ENCODE peak calls at places on chromosomes 2 and 18, in six cellular contexts. One of them, this sample, is unnamed.

GRCh38 chr18:56986829-56987228 is 160.1 kb upstream of the BOD1L2 start:
- DNase-seq in GM23248: no peak
- DNase-seq in right lobe of liver: no peak
- DNase-seq in cardiac fibroblast: no peak
- DNase-seq in MM.1S: no peak
- DNase-seq in astrocyte of the spinal cord: no peak
- DNase-seq in this sample: no peak

GRCh38 chr18:29012364-29012763 is 835.4 kb upstream of the CDH2 start:
- DNase-seq in right lobe of liver: no peak
- DNase-seq in GM23248: no peak
- DNase-seq in astrocyte of the spinal cord: no peak
- DNase-seq in MM.1S: no peak
- DNase-seq in cardiac fibroblast: no peak
- DNase-seq in this sample: no peak

GRCh38 chr18:22342625-22343024 is 75.1 kb downstream of the CTAGE1 start:
- DNase-seq in cardiac fibroblast: peak; percentile 68
- DNase-seq in GM23248: peak; percentile 87
- DNase-seq in MM.1S: no peak
- DNase-seq in astrocyte of the spinal cord: peak; percentile 89
- DNase-seq in right lobe of liver: no peak
- DNase-seq in this sample: peak; percentile 85

GRCh38 chr2:186503827-186504606 is 18.0 kb downstream of the ZC3H15 start:
- DNase-seq in GM23248: peak; percentile 57
- DNase-seq in astrocyte of the spinal cord: peak; percentile 58
- DNase-seq in cardiac fibroblast: peak; percentile 66
- DNase-seq in right lobe of liver: no peak
- DNase-seq in MM.1S: no peak
- DNase-seq in this sample: peak; percentile 64

GRCh38 chr18:43883886-43884285 is 606.6 kb upstream of the SYT4 start:
- DNase-seq in GM23248: peak; percentile 8
- DNase-seq in MM.1S: no peak
- DNase-seq in astrocyte of the spinal cord: no peak
- DNase-seq in right lobe of liver: no peak
- DNase-seq in cardiac fibroblast: no peak
- DNase-seq in this sample: no peak

GRCh38 chr2:84278386-84278785 is 180.7 kb downstream of the SUCLG1 start:
- DNase-seq in MM.1S: no peak
- DNase-seq in astrocyte of the spinal cord: no peak
- DNase-seq in cardiac fibroblast: no peak
- DNase-seq in GM23248: no peak
- DNase-seq in right lobe of liver: no peak
- DNase-seq in this sample: no peak

GRCh38 chr2:128617029-128617590 is 298.4 kb upstream of the HS6ST1 start:
- DNase-seq in astrocyte of the spinal cord: no peak
- DNase-seq in GM23248: no peak
- DNase-seq in right lobe of liver: no peak
- DNase-seq in cardiac fibroblast: no peak
- DNase-seq in MM.1S: no peak
- DNase-seq in this sample: no peak

GRCh38 chr2:85954192-85954900 is 65.6 kb upstream of the ST3GAL5 start:
- DNase-seq in astrocyte of the spinal cord: no peak
- DNase-seq in right lobe of liver: no peak
- DNase-seq in GM23248: no peak
- DNase-seq in cardiac fibroblast: no peak
- DNase-seq in MM.1S: no peak
- DNase-seq in this sample: no peak

GRCh38 chr2:105761931-105762515 is 17.3 kb downstream of the NCK2 start:
- DNase-seq in astrocyte of the spinal cord: peak; percentile 59
- DNase-seq in GM23248: no peak
- DNase-seq in cardiac fibroblast: peak; percentile 37
- DNase-seq in right lobe of liver: no peak
- DNase-seq in MM.1S: no peak
- DNase-seq in this sample: no peak

GRCh38 chr2:56474412-56475158 is 290.8 kb downstream of the CCDC85A start:
- DNase-seq in MM.1S: no peak
- DNase-seq in right lobe of liver: no peak
- DNase-seq in cardiac fibroblast: peak; percentile 43
- DNase-seq in astrocyte of the spinal cord: no peak
- DNase-seq in GM23248: peak; percentile 31
- DNase-seq in this sample: peak; percentile 31

GRCh38 chr18:42030586-42031182 is 75.7 kb downstream of the PIK3C3 start:
- DNase-seq in MM.1S: no peak
- DNase-seq in astrocyte of the spinal cord: peak; percentile 18
- DNase-seq in GM23248: peak; percentile 55
- DNase-seq in cardiac fibroblast: peak; percentile 31
- DNase-seq in right lobe of liver: no peak
- DNase-seq in this sample: no peak

GRCh38 chr2:54428401-54428800 is 27.7 kb upstream of the SPTBN1 start:
- DNase-seq in MM.1S: no peak
- DNase-seq in GM23248: peak; percentile 56
- DNase-seq in cardiac fibroblast: no peak
- DNase-seq in right lobe of liver: no peak
- DNase-seq in astrocyte of the spinal cord: no peak
- DNase-seq in this sample: peak; percentile 82

GRCh38 chr18:33928226-33928625 is 296.5 kb downstream of the NOL4 start:
- DNase-seq in cardiac fibroblast: peak; percentile 80
- DNase-seq in GM23248: no peak
- DNase-seq in astrocyte of the spinal cord: peak; percentile 91
- DNase-seq in MM.1S: no peak
- DNase-seq in right lobe of liver: no peak
- DNase-seq in this sample: peak; percentile 56

GRCh38 chr2:237154894-237155851 is 69.5 kb downstream of the COPS8 start:
- DNase-seq in astrocyte of the spinal cord: no peak
- DNase-seq in GM23248: no peak
- DNase-seq in cardiac fibroblast: no peak
- DNase-seq in right lobe of liver: no peak
- DNase-seq in MM.1S: peak; percentile 87
- DNase-seq in this sample: no peak

GRCh38 chr18:68177807-68178702 is 536.9 kb downstream of the TMX3 start:
- DNase-seq in right lobe of liver: no peak
- DNase-seq in astrocyte of the spinal cord: peak; percentile 98
- DNase-seq in cardiac fibroblast: peak; percentile 97
- DNase-seq in MM.1S: no peak
- DNase-seq in GM23248: peak; percentile 94
- DNase-seq in this sample: peak; percentile 100

GRCh38 chr2:56749152-56749752 is 565.5 kb downstream of the CCDC85A start:
- DNase-seq in astrocyte of the spinal cord: peak; percentile 58
- DNase-seq in cardiac fibroblast: peak; percentile 72
- DNase-seq in GM23248: peak; percentile 58
- DNase-seq in MM.1S: peak; percentile 35
- DNase-seq in right lobe of liver: no peak
- DNase-seq in this sample: peak; percentile 66

GRCh38 chr2:70979626-70980025 is 1.2 kb downstream of the ANKRD53 start:
- DNase-seq in cardiac fibroblast: no peak
- DNase-seq in astrocyte of the spinal cord: no peak
- DNase-seq in GM23248: no peak
- DNase-seq in MM.1S: no peak
- DNase-seq in right lobe of liver: no peak
- DNase-seq in this sample: no peak

GRCh38 chr2:89829828-89830227 is 1138.4 kb downstream of the RPIA start:
- DNase-seq in right lobe of liver: no peak
- DNase-seq in cardiac fibroblast: no peak
- DNase-seq in astrocyte of the spinal cord: no peak
- DNase-seq in MM.1S: no peak
- DNase-seq in GM23248: no peak
- DNase-seq in this sample: no peak

GRCh38 chr2:76008001-76008702 is 297.4 kb upstream of the GCFC2 start:
- DNase-seq in cardiac fibroblast: no peak
- DNase-seq in GM23248: no peak
- DNase-seq in right lobe of liver: no peak
- DNase-seq in astrocyte of the spinal cord: no peak
- DNase-seq in MM.1S: peak; percentile 64
- DNase-seq in this sample: no peak

GRCh38 chr2:23673830-23674679 is 252.9 kb downstream of the ATAD2B start:
- DNase-seq in cardiac fibroblast: no peak
- DNase-seq in astrocyte of the spinal cord: peak; percentile 10
- DNase-seq in MM.1S: peak; percentile 18
- DNase-seq in right lobe of liver: no peak
- DNase-seq in GM23248: peak; percentile 32
- DNase-seq in this sample: no peak

GRCh38 chr2:41410011-41410410 is 637.8 kb upstream of the PKDCC start:
- DNase-seq in right lobe of liver: no peak
- DNase-seq in astrocyte of the spinal cord: no peak
- DNase-seq in GM23248: no peak
- DNase-seq in cardiac fibroblast: no peak
- DNase-seq in MM.1S: no peak
- DNase-seq in this sample: no peak

DNA sequence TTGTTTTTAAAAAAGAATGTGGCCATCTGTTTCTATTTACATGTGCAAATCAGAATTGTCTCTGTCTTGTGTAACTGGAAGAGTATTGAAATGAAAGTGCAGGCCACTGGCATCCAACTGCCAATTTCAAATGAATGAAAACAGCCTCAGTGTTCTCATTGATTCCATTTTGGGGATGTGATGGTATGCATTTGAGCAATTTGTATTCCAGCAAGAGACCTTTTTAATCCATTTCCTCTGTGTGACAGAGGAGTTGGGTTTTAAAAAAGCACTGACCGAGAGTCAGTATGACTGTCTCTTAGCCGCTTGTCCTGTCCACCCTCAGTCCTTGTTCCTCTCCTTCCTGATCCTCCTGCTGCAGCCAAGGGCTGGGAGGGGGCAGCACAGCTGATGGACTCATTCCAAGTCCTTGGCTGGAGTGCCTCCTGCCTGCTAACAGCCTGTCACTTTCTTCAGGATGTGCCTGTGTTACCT is 50.0 kb downstream of the ASAP2 start:
- DNase-seq in GM23248: peak; percentile 66
- DNase-seq in right lobe of liver: no peak
- DNase-seq in cardiac fibroblast: peak; percentile 31
- DNase-seq in astrocyte of the spinal cord: no peak
- DNase-seq in MM.1S: no peak
- DNase-seq in this sample: peak; percentile 62
- H3K4me3 ChIP-seq in GM23248: peak overlapping the region; percentile 56
- H3K4me3 ChIP-seq in right lobe of liver: no peak overlapping the region
- H3K4me3 ChIP-seq in cardiac fibroblast: no peak overlapping the region
- H3K4me3 ChIP-seq in astrocyte of the spinal cord: no peak overlapping the region
- H3K4me3 ChIP-seq in MM.1S: no peak overlapping the region
- H3K4me3 ChIP-seq in this sample: no peak overlapping the region

DNA sequence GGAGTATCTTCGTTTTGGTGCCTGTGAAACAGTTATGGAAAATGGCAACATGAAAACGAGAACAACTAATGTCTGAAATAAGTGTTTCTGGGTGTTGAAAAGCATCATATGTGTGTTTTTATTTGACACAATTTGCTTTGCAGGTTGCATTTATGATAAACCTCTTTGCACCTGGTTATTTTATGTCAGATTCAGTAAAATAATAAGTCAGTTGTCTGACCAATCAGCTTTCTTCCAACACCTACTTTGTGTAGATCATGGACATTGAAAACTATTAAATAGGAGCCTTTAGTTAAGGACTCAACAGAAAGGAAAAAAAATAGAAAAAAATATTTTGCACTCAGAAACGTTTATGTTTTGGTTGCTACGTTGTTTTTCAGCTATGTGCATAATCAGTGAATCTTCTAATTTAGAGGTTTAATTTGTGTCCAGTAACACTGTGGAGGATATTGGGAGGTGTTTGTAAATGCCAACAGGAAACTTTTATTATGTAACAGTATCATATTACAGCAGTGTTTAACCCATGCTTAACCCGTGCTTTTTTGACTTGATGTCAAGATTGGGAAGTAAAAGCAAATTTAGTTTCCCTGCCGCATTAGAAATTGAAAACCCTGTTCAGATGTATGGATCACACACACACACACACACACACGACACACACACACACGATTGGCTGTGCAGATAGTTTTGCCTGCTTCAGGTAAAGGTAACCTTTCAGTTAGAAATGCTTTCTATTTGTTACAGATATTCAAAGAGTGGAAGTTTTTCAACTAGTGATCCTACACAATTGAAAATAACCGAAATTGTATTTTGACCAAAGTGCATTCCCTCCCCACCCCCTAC is 2.6 kb downstream of the PKP4 start:
- DNase-seq in astrocyte of the spinal cord: peak; percentile 18
- DNase-seq in GM23248: no peak
- DNase-seq in MM.1S: no peak
- DNase-seq in cardiac fibroblast: no peak
- DNase-seq in right lobe of liver: no peak
- DNase-seq in this sample: peak; percentile 25
- H3K4me3 ChIP-seq in astrocyte of the spinal cord: peak overlapping the region; percentile 76
- H3K4me3 ChIP-seq in GM23248: peak overlapping the region; percentile 92
- H3K4me3 ChIP-seq in MM.1S: no peak overlapping the region
- H3K4me3 ChIP-seq in cardiac fibroblast: no peak overlapping the region
- H3K4me3 ChIP-seq in right lobe of liver: no peak overlapping the region
- H3K4me3 ChIP-seq in this sample: peak overlapping the region; percentile 86

GRCh38 chr2:3605013-3605961 is 10.4 kb downstream of the COLEC11 start:
- DNase-seq in GM23248: peak; percentile 64
- DNase-seq in cardiac fibroblast: no peak
- DNase-seq in MM.1S: no peak
- DNase-seq in right lobe of liver: no peak
- DNase-seq in astrocyte of the spinal cord: no peak
- DNase-seq in this sample: peak; percentile 55
- H3K4me3 ChIP-seq in GM23248: no peak overlapping the region
- H3K4me3 ChIP-seq in cardiac fibroblast: no peak overlapping the region
- H3K4me3 ChIP-seq in MM.1S: no peak overlapping the region
- H3K4me3 ChIP-seq in right lobe of liver: no peak overlapping the region
- H3K4me3 ChIP-seq in astrocyte of the spinal cord: no peak overlapping the region
- H3K4me3 ChIP-seq in this sample: no peak overlapping the region

GRCh38 chr2:201407265-201407664 is 44.0 kb downstream of the TRAK2 start:
- DNase-seq in cardiac fibroblast: no peak
- DNase-seq in GM23248: no peak
- DNase-seq in right lobe of liver: no peak
- DNase-seq in MM.1S: no peak
- DNase-seq in astrocyte of the spinal cord: no peak
- DNase-seq in this sample: peak; percentile 53

GRCh38 chr2:201403904-201404303 is 46.8 kb upstream of the FLACC1 start:
- DNase-seq in cardiac fibroblast: peak; percentile 32
- DNase-seq in right lobe of liver: no peak
- DNase-seq in GM23248: peak; percentile 19
- DNase-seq in astrocyte of the spinal cord: peak; percentile 60
- DNase-seq in MM.1S: no peak
- DNase-seq in this sample: peak; percentile 82

GRCh38 chr2:201404699-201405275 is 46.5 kb downstream of the TRAK2 start:
- DNase-seq in GM23248: no peak
- DNase-seq in MM.1S: no peak
- DNase-seq in astrocyte of the spinal cord: no peak
- DNase-seq in right lobe of liver: no peak
- DNase-seq in cardiac fibroblast: no peak
- DNase-seq in this sample: no peak

GRCh38 chr2:201408931-201409330 is 42.3 kb downstream of the TRAK2 start:
- DNase-seq in right lobe of liver: no peak
- DNase-seq in GM23248: no peak
- DNase-seq in MM.1S: no peak
- DNase-seq in cardiac fibroblast: no peak
- DNase-seq in astrocyte of the spinal cord: no peak
- DNase-seq in this sample: no peak

DNA sequence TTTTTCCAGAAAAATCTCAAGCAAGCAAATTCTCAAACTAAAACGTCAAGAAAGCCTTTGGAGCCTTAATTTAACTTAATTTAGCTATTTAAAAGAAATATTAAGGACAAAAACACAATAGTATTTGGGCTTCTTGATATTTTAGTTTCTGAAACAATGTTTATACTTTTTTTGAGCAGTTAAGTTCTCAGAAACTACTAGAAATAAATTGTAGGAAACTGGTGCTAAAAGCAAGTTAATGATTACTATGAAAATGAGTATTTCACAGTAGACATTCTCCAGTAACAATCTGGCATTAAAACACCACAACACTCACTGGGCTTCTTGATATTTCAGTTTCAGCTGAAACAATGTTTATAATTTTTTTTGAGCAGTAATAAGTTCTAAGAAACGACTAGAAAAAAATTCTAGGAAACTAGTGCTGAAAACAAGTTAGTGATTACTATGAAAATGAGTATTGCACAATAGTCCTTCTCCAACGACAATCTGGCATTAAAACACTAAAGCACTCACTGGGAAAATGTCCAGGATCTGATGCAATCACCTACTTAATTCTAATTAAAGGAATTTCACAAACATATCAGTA is 45.1 kb downstream of the TRAK2 start:
- DNase-seq in right lobe of liver: no peak
- DNase-seq in cardiac fibroblast: peak; percentile 86
- DNase-seq in GM23248: peak; percentile 89
- DNase-seq in MM.1S: no peak
- DNase-seq in astrocyte of the spinal cord: peak; percentile 80
- DNase-seq in this sample: peak; percentile 94
- H3K4me3 ChIP-seq in right lobe of liver: no peak overlapping the region
- H3K4me3 ChIP-seq in cardiac fibroblast: no peak overlapping the region
- H3K4me3 ChIP-seq in GM23248: peak overlapping the region; percentile 23
- H3K4me3 ChIP-seq in MM.1S: no peak overlapping the region
- H3K4me3 ChIP-seq in astrocyte of the spinal cord: no peak overlapping the region
- H3K4me3 ChIP-seq in this sample: peak overlapping the region; percentile 45

This sample was measured in fibroblast of the aortic adventitia.